ENCODE peak calls at places on chromosome X, in four cellular contexts. T is NCI-H1436; O is right atrium auricular region; R is CD8-positive, alpha-beta memory T cell. P is an unnamed sample.
A peak's percentile ranks its signal among the peaks of the same experiment; 100 is the strongest.

GRCh38 chrX:2610246-2611170 is 80.6 kb upstream of the CD99 start:
- DNase-seq in T (no peak), O (no peak), R (no peak), P (no peak)

GRCh38 chrX:40174594-40175415 is 77.0 kb upstream of the BCOR start:
- DNase-seq in T (peak; percentile 44), O (no peak), R (no peak), P (no peak)

GRCh38 chrX:136538811-136539210 is 6.8 kb downstream of the VGLL1 start:
- DNase-seq in T (no peak), O (no peak), R (no peak), P (no peak)

GRCh38 chrX:71095971-71096701 is 485 bp downstream of the FOXO4 start:
- DNase-seq in T (peak; percentile 68), O (peak; percentile 62), R (peak; percentile 61), P (peak; percentile 69)

GRCh38 chrX:3320471-3321046 is 25.9 kb downstream of the MXRA5 start:
- DNase-seq in T (no peak), O (no peak), R (no peak), P (no peak)

GRCh38 chrX:78573630-78574029 is 85.5 kb downstream of the RTL3 start:
- DNase-seq in T (no peak), O (no peak), R (no peak), P (no peak)

GRCh38 chrX:18543738-18544137 is 118.3 kb downstream of the CDKL5 start:
- DNase-seq in T (no peak), O (no peak), R (no peak), P (no peak)

GRCh38 chrX:132375941-132376340 is 112.9 kb downstream of the MBNL3 start:
- DNase-seq in T (no peak), O (no peak), R (no peak), P (no peak)

GRCh38 chrX:130626521-130626920 is 224.7 kb downstream of the RBMX2 start:
- DNase-seq in T (no peak), O (no peak), R (no peak), P (no peak)

GRCh38 chrX:48695925-48696300 is 621 bp upstream of the SUV39H1 start:
- DNase-seq in T (no peak), O (no peak), R (no peak), P (no peak)

GRCh38 chrX:13151806-13152510 is 107.5 kb upstream of the FAM9C start:
- DNase-seq in T (no peak), O (no peak), R (no peak), P (no peak)